ENCODE peak calls at places on chromosomes 5 and 9, in six cellular contexts. E is epithelial cell of esophagus, Y is brain microvascular endothelial cell, H is PC-9, B is uterus, D is Caco-2. C is an unnamed sample.

GRCh38 chr9:89022902-89023301 is 31.6 kb downstream of the S1PR3 start:
- DNase-seq in E (no peak), B (peak), D (no peak), H (no peak), Y (peak), C (no peak)

GRCh38 chr5:133801955-133802751 is 166.3 kb downstream of the C5orf15 start:
- DNase-seq in H (no peak), B (no peak), E (peak), Y (peak), D (no peak), C (no peak)

GRCh38 chr5:179793470-179794139 is at the start of gene LTC4S:
- DNase-seq in B (peak), H (no peak), E (no peak), Y (no peak), D (no peak), C (no peak)

GRCh38 chr5:105817906-105818305 is 1852.8 kb downstream of the EFNA5 start:
- DNase-seq in D (no peak), H (no peak), B (no peak), E (no peak), Y (no peak), C (no peak)

GRCh38 chr9:37100317-37100716 is 20.1 kb upstream of the ZCCHC7 start:
- DNase-seq in H (peak), E (peak), B (no peak), Y (no peak), D (no peak), C (no peak)

GRCh38 chr5:121378559-121379359 is 472.9 kb upstream of the FTMT start:
- DNase-seq in E (no peak), H (no peak), Y (no peak), B (no peak), D (no peak), C (no peak)

GRCh38 chr5:132283423-132284043 is 10.7 kb upstream of the SLC22A4 start:
- DNase-seq in Y (peak), B (peak), E (peak), D (peak), H (peak), C (no peak)

GRCh38 chr9:72882117-72882775 is 70.6 kb downstream of the ALDH1A1 start:
- DNase-seq in Y (no peak), E (no peak), D (no peak), B (peak), H (no peak), C (no peak)

GRCh38 chr5:180802325-180803180 is at the start of gene MGAT1:
- DNase-seq in B (peak), Y (peak), D (peak), E (peak), H (peak), C (peak)

GRCh38 chr9:124282442-124283231 is 24.9 kb downstream of the NEK6 start:
- DNase-seq in B (peak), D (no peak), E (no peak), H (no peak), Y (peak), C (no peak)

GRCh38 chr5:145938699-145939531 is 2.5 kb downstream of the SH3RF2 start:
- DNase-seq in H (no peak), E (no peak), Y (no peak), B (no peak), D (no peak), C (no peak)

GRCh38 chr5:111517853-111518501 is 5.6 kb upstream of the STARD4 start:
- DNase-seq in B (no peak), D (no peak), E (no peak), Y (no peak), H (no peak), C (no peak)

GRCh38 chr9:87259543-87259942 is 238.1 kb upstream of the DAPK1 start:
- DNase-seq in E (no peak), B (no peak), H (no peak), D (no peak), Y (peak), C (no peak)

GRCh38 chr5:6604946-6605345 is 27.9 kb downstream of the NSUN2 start:
- DNase-seq in H (no peak), E (no peak), D (no peak), B (no peak), Y (no peak), C (no peak)

GRCh38 chr9:87812375-87813118 is 70.1 kb upstream of the SPATA31E1 start:
- DNase-seq in D (peak), Y (peak), B (no peak), E (peak), H (peak), C (peak)

GRCh38 chr5:939368-939767 is 46.7 kb downstream of the TRIP13 start:
- DNase-seq in E (no peak), B (no peak), H (no peak), D (no peak), Y (no peak), C (no peak)

GRCh38 chr9:34430843-34431437 is 27.4 kb downstream of the FAM219A start:
- DNase-seq in B (peak), E (peak), Y (peak), H (peak), D (peak), C (no peak)

GRCh38 chr9:38641985-38642864 is 21.8 kb upstream of the ANKRD18A start:
- DNase-seq in Y (peak), H (no peak), E (peak), D (peak), B (no peak), C (no peak)

DNA sequence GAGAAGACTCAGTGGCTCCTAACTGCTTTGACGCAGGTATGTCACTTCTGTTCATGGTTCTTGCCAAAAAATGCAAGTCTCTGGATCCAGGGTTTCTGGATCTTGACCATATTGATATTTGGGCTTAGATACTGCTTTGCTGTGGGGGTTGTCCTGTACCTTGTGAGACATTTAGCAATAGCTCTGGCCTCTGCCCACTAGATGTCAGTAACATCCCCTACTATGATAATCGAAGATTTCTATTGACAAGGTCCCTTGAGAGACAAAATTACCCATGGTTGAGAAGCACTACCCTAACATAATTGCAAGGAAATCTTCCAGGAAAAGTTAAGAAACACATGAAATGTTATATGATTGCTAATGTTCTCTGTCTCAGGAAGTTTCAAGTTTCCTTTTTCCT is 285.4 kb downstream of the TMEM232 start:
- DNase-seq in E (peak), Y (peak), H (no peak), B (no peak), D (peak), C (peak)
- TF ChIP-seq CTCF in E (peak), Y (peak), H (peak), B (no peak), D (peak), C (peak)

DNA sequence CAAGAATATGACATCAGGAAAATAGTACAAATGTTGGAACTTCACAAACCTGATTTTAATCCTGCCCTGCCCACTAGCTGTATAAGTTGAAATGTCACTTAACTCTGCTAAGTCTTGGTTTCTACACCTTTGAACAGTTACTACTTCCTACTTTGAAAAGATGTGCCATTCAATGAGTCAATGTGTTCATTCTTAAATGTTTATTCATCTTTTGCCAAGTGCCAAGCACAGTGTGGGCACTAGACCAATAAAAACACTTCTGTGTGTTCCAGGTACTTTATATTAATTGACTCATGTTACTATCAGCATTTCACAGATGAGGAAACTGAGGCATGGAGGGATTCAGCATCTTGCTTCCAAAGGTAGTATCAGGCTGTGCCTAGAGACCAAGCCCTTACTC is 12.8 kb downstream of the PDCL start:
- DNase-seq in H (no peak), E (peak), Y (no peak), B (no peak), D (no peak), C (no peak)
- H3K4me3 ChIP-seq in H (no peak), E (no peak), Y (no peak), B (no peak), D (no peak), C (no peak)

DNA sequence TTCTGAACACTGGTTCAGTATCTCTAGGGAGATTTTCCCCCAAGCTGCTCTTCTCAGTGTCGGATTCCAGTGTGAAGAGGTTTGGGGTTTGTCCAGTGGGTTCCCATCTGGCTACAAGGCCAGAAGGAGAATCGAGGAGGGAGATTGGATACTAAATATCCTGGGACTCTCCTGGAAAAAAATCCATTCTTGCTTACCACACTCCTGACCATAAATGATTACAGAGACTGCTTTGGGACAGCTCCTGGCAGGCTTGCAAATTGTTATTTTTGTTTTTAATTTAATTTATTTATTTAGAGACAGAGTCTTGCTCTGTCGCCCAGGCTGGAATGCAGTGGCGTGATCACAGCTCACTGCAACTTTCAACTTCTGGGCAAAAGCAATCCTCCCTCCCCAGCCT is 4.7 kb upstream of the SUSD1 start:
- DNase-seq in E (no peak), D (no peak), H (no peak), Y (no peak), B (no peak), C (no peak)
- TF ChIP-seq CTCF in E (no peak), D (no peak), H (no peak), Y (no peak), B (no peak), C (no peak)

GRCh38 chr9:69579749-69580581 is 92.2 kb downstream of the APBA1 start:
- DNase-seq in H (no peak), Y (no peak), E (no peak), D (no peak), B (no peak), C (no peak)

GRCh38 chr9:69582544-69583297 is 89.5 kb downstream of the APBA1 start:
- DNase-seq in D (no peak), E (peak), Y (no peak), B (no peak), H (peak), C (no peak)

GRCh38 chr9:69579032-69579748 is 93.0 kb downstream of the APBA1 start:
- DNase-seq in D (no peak), Y (no peak), H (no peak), E (no peak), B (no peak), C (no peak)

GRCh38 chr9:69582018-69582417 is 90.2 kb downstream of the APBA1 start:
- DNase-seq in Y (no peak), H (no peak), E (peak), D (no peak), B (no peak), C (no peak)

GRCh38 chr9:69580582-69580945 is 91.6 kb downstream of the APBA1 start:
- DNase-seq in H (no peak), D (no peak), B (no peak), E (no peak), Y (no peak), C (no peak)
- H3K4me3 ChIP-seq in H (no peak), D (no peak), B (no peak), E (no peak), Y (no peak), C (no peak)

GRCh38 chr5:53321073-53321472 is 159.4 kb upstream of the FST start:
- DNase-seq in Y (no peak), H (no peak), E (peak), B (no peak), D (no peak), C (no peak)
- TF ChIP-seq CTCF in Y (no peak), H (no peak), E (no peak), B (no peak), D (no peak), C (no peak)

GRCh38 chr5:25414746-25415145 is 770.0 kb upstream of the CDH10 start:
- DNase-seq in Y (no peak), D (no peak), H (no peak), B (no peak), E (peak), C (no peak)

GRCh38 chr5:25418319-25418859 is 773.6 kb upstream of the CDH10 start:
- DNase-seq in B (no peak), D (no peak), Y (no peak), E (no peak), H (no peak), C (no peak)

GRCh38 chr5:25418978-25419377 is 774.2 kb upstream of the CDH10 start:
- DNase-seq in E (no peak), Y (no peak), H (no peak), B (no peak), D (no peak), C (no peak)

GRCh38 chr5:25416960-25417359 is 772.2 kb upstream of the CDH10 start:
- DNase-seq in H (no peak), B (no peak), E (no peak), Y (no peak), D (no peak), C (no peak)

GRCh38 chr5:25415970-25416369 is 771.2 kb upstream of the CDH10 start:
- DNase-seq in B (no peak), Y (no peak), H (no peak), E (no peak), D (no peak), C (no peak)
- H3K4me3 ChIP-seq in B (no peak), Y (no peak), H (no peak), E (no peak), D (no peak), C (no peak)

DNA sequence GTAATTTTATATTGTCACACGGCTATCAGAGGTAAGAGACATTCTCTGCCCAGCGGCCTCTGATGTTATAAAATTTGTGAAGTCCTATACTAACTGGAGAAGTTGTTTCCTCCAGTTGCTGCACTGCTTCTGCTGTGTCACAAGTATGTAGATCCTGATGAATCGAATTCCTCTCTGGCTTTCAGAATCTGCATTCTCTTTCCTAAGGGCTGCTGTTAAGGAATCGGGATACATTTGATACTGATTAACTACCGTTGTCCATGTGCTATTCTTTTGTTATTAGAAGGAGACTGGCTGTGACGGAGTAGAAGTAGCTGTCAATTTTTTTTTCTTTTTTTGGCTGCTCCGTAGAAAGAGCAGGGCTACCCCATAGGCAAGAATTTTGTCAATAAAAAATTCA is 81.7 kb upstream of the LRRC70 start:
- DNase-seq in Y (no peak), D (no peak), H (no peak), B (no peak), E (no peak), C (no peak)
- TF ChIP-seq CTCF in Y (no peak), D (no peak), H (no peak), B (no peak), E (no peak), C (no peak)

GRCh38 chr9:126561582-126561981 is 52.1 kb upstream of the LMX1B start:
- DNase-seq in H (no peak), B (no peak), Y (no peak), E (no peak), D (no peak), C (no peak)

GRCh38 chr9:126565336-126566128 is 48.2 kb upstream of the LMX1B start:
- DNase-seq in H (no peak), Y (no peak), D (no peak), B (no peak), E (no peak), C (no peak)

GRCh38 chr9:126564716-126565115 is 49.0 kb upstream of the LMX1B start:
- DNase-seq in E (no peak), H (no peak), Y (no peak), D (peak), B (no peak), C (no peak)

GRCh38 chr9:126563556-126563955 is 50.2 kb upstream of the LMX1B start:
- DNase-seq in H (no peak), E (no peak), D (no peak), B (no peak), Y (no peak), C (no peak)

DNA sequence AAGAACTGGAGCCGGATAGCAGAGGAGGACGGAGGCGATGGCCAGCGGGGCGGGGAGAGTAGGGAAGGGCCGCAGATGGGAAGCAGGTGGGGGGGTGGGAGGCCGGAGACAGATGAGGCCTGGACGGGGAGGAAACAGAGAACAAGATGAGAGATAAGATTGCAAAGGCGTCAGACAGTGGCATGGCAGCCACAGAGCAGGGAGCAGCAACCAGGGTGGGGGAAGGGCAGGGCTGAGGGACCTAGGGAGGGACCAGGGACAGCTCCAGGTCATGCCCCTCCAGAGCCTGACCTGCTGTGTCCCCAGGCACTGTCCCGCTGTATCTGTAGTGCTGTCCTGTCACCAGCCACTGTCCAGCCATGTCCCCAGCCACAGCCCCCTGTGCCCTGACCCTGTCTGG is 49.6 kb upstream of the LMX1B start:
- DNase-seq in E (no peak), B (no peak), D (peak), H (no peak), Y (no peak), C (no peak)
- H3K4me3 ChIP-seq in E (no peak), B (no peak), D (no peak), H (no peak), Y (no peak), C (no peak)

DNA sequence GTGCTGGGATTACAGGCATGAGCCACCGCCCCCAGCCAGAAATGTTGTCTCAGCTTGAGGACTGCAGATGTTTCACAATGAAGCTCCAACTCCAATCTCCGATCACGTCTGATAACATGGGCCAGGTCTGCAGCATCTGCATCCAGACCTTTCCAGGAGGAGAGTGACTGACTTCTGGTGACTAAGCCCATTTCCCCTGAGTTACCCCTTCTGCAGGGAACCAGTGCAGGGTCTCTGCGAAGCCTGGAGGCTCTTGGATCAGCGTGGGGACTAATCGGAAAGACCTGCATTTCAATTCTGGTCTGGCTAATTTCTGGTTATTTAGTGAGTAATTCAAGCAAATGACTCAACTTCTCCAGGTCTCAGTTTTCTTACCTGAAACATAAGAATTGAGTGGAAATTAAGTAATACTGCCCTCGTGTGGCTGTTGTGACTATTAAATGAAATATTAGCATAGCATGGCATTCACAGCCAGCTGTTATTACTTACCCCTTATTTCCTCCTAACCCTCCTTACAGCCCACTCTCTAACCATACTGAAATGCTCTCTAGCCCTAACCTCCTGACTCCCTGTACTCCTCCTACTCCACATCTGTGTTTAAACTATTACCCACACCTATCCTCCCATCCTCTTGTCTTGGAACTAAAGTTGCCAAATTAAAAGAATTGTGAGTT is 2.2 kb upstream of the GNPDA1 start:
- DNase-seq in H (peak), E (peak), D (peak), B (no peak), Y (no peak), C (peak)
- TF ChIP-seq CTCF in H (peak), E (peak), D (peak), B (peak), Y (peak), C (peak)

GRCh38 chr9:104635471-104635870 is 17.5 kb upstream of the OR13C9 start:
- DNase-seq in B (no peak), H (no peak), D (no peak), E (no peak), Y (no peak), C (no peak)
- H3K4me3 ChIP-seq in B (no peak), H (no peak), D (no peak), E (no peak), Y (no peak), C (no peak)